ENCODE peak calls at places on chromosomes 2 and 18, in nine cellular contexts. R is sigmoid colon, S is GM13976, F is stomach, U is brain microvascular endothelial cell, Q is left ventricle myocardium inferior, W is IMR-90, L is HCT116, T is AG10803. Z is an unnamed sample.

GRCh38 chr2:19198376-19198775 is 160.0 kb downstream of the OSR1 start:
- DNase-seq in R (no peak), S (no peak), F (no peak), U (no peak), Q (peak), W (peak), L (no peak), T (peak), Z (no peak)

GRCh38 chr2:11359865-11360264 is 15.4 kb upstream of the ROCK2 start:
- DNase-seq in R (no peak), S (no peak), F (no peak), U (no peak), Q (no peak), W (no peak), L (no peak), T (no peak), Z (no peak)

GRCh38 chr2:23422089-23423061 is 37.4 kb downstream of the KLHL29 start:
- DNase-seq in R (no peak), S (no peak), F (no peak), U (no peak), Q (no peak), W (no peak), L (no peak), T (no peak), Z (no peak)

GRCh38 chr2:55120634-55121359 is 70.5 kb upstream of the RTN4 start:
- DNase-seq in R (no peak), S (no peak), F (no peak), U (peak), Q (peak), W (peak), L (no peak), T (peak), Z (no peak)

GRCh38 chr2:96841707-96842495 is 1.9 kb downstream of the ANKRD23 start:
- DNase-seq in R (no peak), S (no peak), F (no peak), U (no peak), Q (no peak), W (no peak), L (no peak), T (no peak), Z (no peak)

GRCh38 chr2:172210599-172210998 is 107.9 kb upstream of the DLX2 start:
- DNase-seq in R (no peak), S (no peak), F (no peak), U (no peak), Q (no peak), W (no peak), L (no peak), T (no peak), Z (no peak)

GRCh38 chr2:26609133-26609532 is 32.0 kb downstream of the CIB4 start:
- DNase-seq in R (no peak), S (no peak), F (no peak), U (no peak), Q (no peak), W (no peak), L (no peak), T (no peak), Z (no peak)

GRCh38 chr18:50195689-50196088 is 742 bp upstream of the MYO5B start:
- DNase-seq in R (no peak), S (no peak), F (no peak), U (no peak), Q (no peak), W (no peak), L (no peak), T (no peak), Z (no peak)

GRCh38 chr2:170298115-170298514 is 120.2 kb downstream of the MYO3B start:
- DNase-seq in R (no peak), S (no peak), F (no peak), U (no peak), Q (no peak), W (no peak), L (no peak), T (no peak), Z (no peak)

GRCh38 chr18:47749195-47749973 is 181.1 kb downstream of the SMAD2 start:
- DNase-seq in R (peak), S (peak), F (peak), U (peak), Q (peak), W (peak), L (peak), T (peak), Z (peak)

GRCh38 chr2:144230057-144230451 is 289.9 kb downstream of the ZEB2 start:
- DNase-seq in R (no peak), S (no peak), F (no peak), U (no peak), Q (no peak), W (no peak), L (no peak), T (no peak), Z (no peak)

GRCh38 chr2:100742884-100743283 is 77.1 kb upstream of the NPAS2 start:
- DNase-seq in R (no peak), S (no peak), F (no peak), U (peak), Q (no peak), W (peak), L (no peak), T (peak), Z (peak)

GRCh38 chr18:8912348-8913057 is 190.0 kb upstream of the NDUFV2 start:
- DNase-seq in R (no peak), S (peak), F (no peak), U (no peak), Q (no peak), W (no peak), L (no peak), T (no peak), Z (no peak)

GRCh38 chr18:62409821-62410220 is 84.7 kb downstream of the TNFRSF11A start:
- DNase-seq in R (no peak), S (no peak), F (no peak), U (no peak), Q (no peak), W (no peak), L (no peak), T (no peak), Z (no peak)

GRCh38 chr2:64978514-64979268 is 10.5 kb upstream of the SLC1A4 start:
- DNase-seq in R (no peak), S (peak), F (no peak), U (peak), Q (no peak), W (peak), L (peak), T (peak), Z (peak)
- TF ChIP-seq CTCF in R (no peak), S (peak), F (no peak), U (peak), Q (peak), W (peak), L (peak), T (peak), Z (peak)

GRCh38 chr2:238706673-238707072 is 141.2 kb upstream of the TWIST2 start:
- DNase-seq in R (no peak), S (no peak), F (no peak), U (no peak), Q (no peak), W (no peak), L (no peak), T (no peak), Z (no peak)
- TF ChIP-seq CTCF in R (no peak), S (no peak), F (no peak), U (peak), Q (no peak), W (peak), L (peak), T (peak), Z (peak)

GRCh38 chr18:58321986-58322385 is 278.0 kb downstream of the NEDD4L start:
- DNase-seq in R (peak), S (peak), F (peak), U (peak), Q (peak), W (peak), L (peak), T (peak), Z (peak)
- TF ChIP-seq CTCF in R (peak), S (peak), F (no peak), U (peak), Q (peak), W (peak), L (peak), T (peak), Z (peak)

DNA sequence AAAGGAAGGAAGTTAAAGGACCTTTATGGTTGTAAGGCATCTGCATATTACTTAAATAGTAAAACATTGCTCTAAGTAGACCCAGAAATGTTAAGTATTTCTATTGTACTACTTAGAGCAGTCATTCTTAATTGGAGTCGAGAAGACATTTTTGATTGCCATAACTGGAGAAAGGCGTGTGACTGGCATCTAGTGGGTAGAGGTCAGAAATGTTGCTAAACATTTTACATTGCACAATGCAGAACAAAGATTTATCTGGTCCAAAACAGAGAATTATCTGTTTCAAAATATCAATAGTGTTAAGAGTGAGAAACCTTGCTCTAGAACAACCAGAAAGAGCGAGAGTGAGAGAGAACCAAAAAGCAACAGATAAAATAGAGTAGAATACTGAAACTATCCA is 23.3 kb upstream of the ROCK1 start:
- DNase-seq in R (no peak), S (peak), F (no peak), U (no peak), Q (no peak), W (peak), L (no peak), T (peak), Z (peak)
- TF ChIP-seq CTCF in R (no peak), S (no peak), F (no peak), U (peak), Q (peak), W (peak), L (peak), T (peak), Z (peak)

DNA sequence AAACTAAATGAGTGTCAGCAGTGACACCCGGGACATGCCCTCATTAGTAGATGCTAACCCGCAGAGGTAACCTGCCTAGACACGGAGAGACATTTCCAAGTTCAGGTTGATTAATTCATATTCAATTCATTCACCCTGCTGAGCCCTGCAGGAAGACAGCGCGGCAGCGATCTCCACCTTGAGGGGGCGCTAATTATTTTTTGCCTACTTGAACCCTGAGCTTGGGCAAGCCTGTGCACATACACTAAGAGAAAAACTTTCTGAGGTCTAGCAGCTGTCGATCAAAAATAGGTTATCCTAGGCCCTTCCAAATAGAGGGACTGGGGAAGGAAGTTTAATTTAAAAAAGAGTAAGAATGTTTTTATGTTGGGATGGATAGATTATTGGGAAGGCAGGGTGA is 1.3 kb upstream of the LYPD6 start:
- DNase-seq in R (no peak), S (no peak), F (no peak), U (no peak), Q (no peak), W (no peak), L (peak), T (no peak), Z (no peak)
- TF ChIP-seq CTCF in R (no peak), S (no peak), F (no peak), U (peak), Q (peak), W (peak), L (peak), T (peak), Z (peak)

GRCh38 chr18:46265190-46266156 is 161.3 kb downstream of the HAUS1 start:
- DNase-seq in R (no peak), S (no peak), F (no peak), U (peak), Q (no peak), W (no peak), L (no peak), T (no peak), Z (no peak)
- TF ChIP-seq CTCF in R (no peak), S (no peak), F (no peak), U (no peak), Q (no peak), W (no peak), L (no peak), T (no peak), Z (no peak)

DNA sequence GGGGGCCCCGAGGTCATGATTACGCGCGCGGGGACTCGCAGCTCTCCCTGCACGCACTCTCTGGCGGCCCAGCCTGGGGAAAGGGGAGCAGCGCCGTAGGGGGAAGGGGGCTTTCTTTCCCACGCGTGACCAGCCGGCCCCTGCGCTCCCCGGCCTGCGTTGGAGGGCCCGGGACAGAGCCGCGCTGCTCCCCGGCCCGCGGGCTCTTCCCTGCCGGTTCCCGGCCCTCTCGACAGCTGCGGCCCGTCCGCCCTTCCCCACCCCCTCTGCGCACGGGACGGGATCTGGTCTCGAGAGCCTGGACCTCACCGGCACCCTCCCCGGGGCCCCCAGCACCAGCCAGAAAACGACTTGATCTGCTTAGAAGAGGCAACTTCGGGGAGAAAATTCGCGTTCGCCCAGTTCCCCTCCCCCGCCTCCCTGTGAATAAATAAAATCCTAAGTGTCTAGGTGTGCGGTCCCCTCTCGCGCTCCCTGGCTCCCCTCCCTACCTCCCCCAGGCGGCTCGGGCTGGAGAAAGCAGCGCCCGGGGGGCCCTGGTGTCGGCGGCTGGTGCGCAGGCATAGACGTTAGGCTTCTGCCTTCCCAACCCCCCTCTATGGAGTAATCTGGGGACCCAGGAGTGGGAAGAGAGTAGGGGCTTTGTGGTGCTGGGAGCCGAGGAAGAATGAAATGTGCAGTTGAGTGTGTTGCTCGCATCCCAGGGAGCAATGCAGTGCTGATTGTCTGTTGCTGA is 793 bp upstream of the FIGN start:
- DNase-seq in R (peak), S (peak), F (no peak), U (peak), Q (peak), W (no peak), L (no peak), T (no peak), Z (no peak)
- TF ChIP-seq CTCF in R (no peak), S (no peak), F (no peak), U (peak), Q (peak), W (peak), L (no peak), T (peak), Z (peak)

Z was measured in bronchial epithelial cell.